ENCODE peak calls at places on chromosome 21, in five cellular contexts. One of them, this sample, is unnamed. For H3K9me3 and H3K27me3, the result is how much of the 10 kb centered on the place peaks cover.

GRCh38 chr21:45130324-45130774 is 56.0 kb downstream of the ADARB1 start:
- DNase-seq in fibroblast of lung: peak
- DNase-seq in mammary epithelial cell: peak
- DNase-seq in CD8-positive, alpha-beta memory T cell: no peak
- DNase-seq in IMR-90: peak
- DNase-seq in this sample: peak

GRCh38 chr21:26732442-26733221 is 112.6 kb downstream of the ADAMTS1 start:
- DNase-seq in IMR-90: peak
- DNase-seq in mammary epithelial cell: peak
- DNase-seq in CD8-positive, alpha-beta memory T cell: no peak
- DNase-seq in fibroblast of lung: peak
- DNase-seq in this sample: no peak

GRCh38 chr21:34846214-34846575 is 177.4 kb downstream of the CLIC6 start:
- DNase-seq in IMR-90: no peak
- DNase-seq in CD8-positive, alpha-beta memory T cell: no peak
- DNase-seq in mammary epithelial cell: no peak
- DNase-seq in fibroblast of lung: no peak
- DNase-seq in this sample: no peak

GRCh38 chr21:41167348-41168342 is at the start of gene BACE2:
- DNase-seq in fibroblast of lung: peak
- DNase-seq in mammary epithelial cell: peak
- DNase-seq in CD8-positive, alpha-beta memory T cell: no peak
- DNase-seq in IMR-90: peak
- DNase-seq in this sample: peak

GRCh38 chr21:28308516-28308915 is 684.2 kb downstream of the LTN1 start:
- DNase-seq in fibroblast of lung: peak
- DNase-seq in CD8-positive, alpha-beta memory T cell: no peak
- DNase-seq in IMR-90: peak
- DNase-seq in mammary epithelial cell: peak
- DNase-seq in this sample: no peak

GRCh38 chr21:33490991-33491372 is 534 bp downstream of the DNAJC28 start:
- DNase-seq in CD8-positive, alpha-beta memory T cell: no peak
- DNase-seq in mammary epithelial cell: peak
- DNase-seq in fibroblast of lung: peak
- DNase-seq in IMR-90: no peak
- DNase-seq in this sample: no peak

GRCh38 chr21:42533306-42533962 is 19.8 kb downstream of the SLC37A1 start:
- DNase-seq in IMR-90: no peak
- DNase-seq in CD8-positive, alpha-beta memory T cell: no peak
- DNase-seq in fibroblast of lung: no peak
- DNase-seq in mammary epithelial cell: no peak
- DNase-seq in this sample: no peak

GRCh38 chr21:32878654-32879053 is 107.1 kb upstream of the PAXBP1 start:
- DNase-seq in mammary epithelial cell: no peak
- DNase-seq in fibroblast of lung: no peak
- DNase-seq in IMR-90: no peak
- DNase-seq in CD8-positive, alpha-beta memory T cell: no peak
- DNase-seq in this sample: no peak

GRCh38 chr21:14403681-14404318 is 20.9 kb upstream of the HSPA13 start:
- DNase-seq in fibroblast of lung: peak
- DNase-seq in IMR-90: peak
- DNase-seq in CD8-positive, alpha-beta memory T cell: no peak
- DNase-seq in mammary epithelial cell: peak
- DNase-seq in this sample: no peak

GRCh38 chr21:37220433-37220980 is 46.6 kb downstream of the VPS26C start:
- DNase-seq in IMR-90: peak
- DNase-seq in CD8-positive, alpha-beta memory T cell: no peak
- DNase-seq in mammary epithelial cell: peak
- DNase-seq in fibroblast of lung: peak
- DNase-seq in this sample: no peak

GRCh38 chr21:28614816-28615215 is 377.9 kb downstream of the LTN1 start:
- DNase-seq in fibroblast of lung: peak
- DNase-seq in IMR-90: no peak
- DNase-seq in mammary epithelial cell: no peak
- DNase-seq in CD8-positive, alpha-beta memory T cell: no peak
- DNase-seq in this sample: no peak

GRCh38 chr21:24076179-24076578 is 1531.1 kb downstream of the MRPL39 start:
- DNase-seq in CD8-positive, alpha-beta memory T cell: no peak
- DNase-seq in fibroblast of lung: peak
- DNase-seq in mammary epithelial cell: no peak
- DNase-seq in IMR-90: peak
- DNase-seq in this sample: no peak

GRCh38 chr21:25396135-25396711 is 211.1 kb downstream of the MRPL39 start:
- DNase-seq in CD8-positive, alpha-beta memory T cell: peak
- DNase-seq in IMR-90: no peak
- DNase-seq in mammary epithelial cell: no peak
- DNase-seq in fibroblast of lung: no peak
- DNase-seq in this sample: no peak

GRCh38 chr21:42724226-42724920 is 71.0 kb downstream of the PDE9A start:
- DNase-seq in fibroblast of lung: peak
- DNase-seq in mammary epithelial cell: peak
- DNase-seq in IMR-90: peak
- DNase-seq in CD8-positive, alpha-beta memory T cell: no peak
- DNase-seq in this sample: peak

GRCh38 chr21:38680401-38680800 is 125.3 kb upstream of the ETS2 start:
- DNase-seq in CD8-positive, alpha-beta memory T cell: no peak
- DNase-seq in IMR-90: no peak
- DNase-seq in mammary epithelial cell: no peak
- DNase-seq in fibroblast of lung: no peak
- DNase-seq in this sample: no peak

GRCh38 chr21:41564871-41565281 is 56.9 kb upstream of the TMPRSS2 start:
- DNase-seq in CD8-positive, alpha-beta memory T cell: no peak
- DNase-seq in fibroblast of lung: peak
- DNase-seq in IMR-90: no peak
- DNase-seq in mammary epithelial cell: peak
- DNase-seq in this sample: no peak

GRCh38 chr21:31172328-31172727 is 134.1 kb upstream of the KRTAP19-8 start:
- DNase-seq in IMR-90: no peak
- DNase-seq in mammary epithelial cell: no peak
- DNase-seq in fibroblast of lung: no peak
- DNase-seq in CD8-positive, alpha-beta memory T cell: no peak
- DNase-seq in this sample: no peak

GRCh38 chr21:30515681-30516080 is 13.7 kb upstream of the KRTAP19-5 start:
- DNase-seq in mammary epithelial cell: no peak
- DNase-seq in fibroblast of lung: no peak
- DNase-seq in IMR-90: no peak
- DNase-seq in CD8-positive, alpha-beta memory T cell: no peak
- DNase-seq in this sample: no peak

GRCh38 chr21:42674351-42674940 is 21.0 kb downstream of the PDE9A start:
- DNase-seq in CD8-positive, alpha-beta memory T cell: no peak
- DNase-seq in mammary epithelial cell: no peak
- DNase-seq in fibroblast of lung: no peak
- DNase-seq in IMR-90: no peak
- DNase-seq in this sample: no peak

GRCh38 chr21:42496839-42497202 is 797 bp upstream of the RSPH1 start:
- DNase-seq in CD8-positive, alpha-beta memory T cell: no peak
- DNase-seq in mammary epithelial cell: no peak
- DNase-seq in IMR-90: no peak
- DNase-seq in fibroblast of lung: no peak
- DNase-seq in this sample: no peak

GRCh38 chr21:44018813-44019567 is 6.9 kb downstream of the TRAPPC10 start:
- DNase-seq in IMR-90: no peak
- DNase-seq in mammary epithelial cell: no peak
- DNase-seq in fibroblast of lung: no peak
- DNase-seq in CD8-positive, alpha-beta memory T cell: no peak
- DNase-seq in this sample: no peak
- H3K4me3 ChIP-seq in IMR-90: no peak
- H3K4me3 ChIP-seq in mammary epithelial cell: no peak
- H3K4me3 ChIP-seq in fibroblast of lung: no peak
- H3K4me3 ChIP-seq in CD8-positive, alpha-beta memory T cell: no peak
- H3K4me3 ChIP-seq in this sample: no peak

DNA sequence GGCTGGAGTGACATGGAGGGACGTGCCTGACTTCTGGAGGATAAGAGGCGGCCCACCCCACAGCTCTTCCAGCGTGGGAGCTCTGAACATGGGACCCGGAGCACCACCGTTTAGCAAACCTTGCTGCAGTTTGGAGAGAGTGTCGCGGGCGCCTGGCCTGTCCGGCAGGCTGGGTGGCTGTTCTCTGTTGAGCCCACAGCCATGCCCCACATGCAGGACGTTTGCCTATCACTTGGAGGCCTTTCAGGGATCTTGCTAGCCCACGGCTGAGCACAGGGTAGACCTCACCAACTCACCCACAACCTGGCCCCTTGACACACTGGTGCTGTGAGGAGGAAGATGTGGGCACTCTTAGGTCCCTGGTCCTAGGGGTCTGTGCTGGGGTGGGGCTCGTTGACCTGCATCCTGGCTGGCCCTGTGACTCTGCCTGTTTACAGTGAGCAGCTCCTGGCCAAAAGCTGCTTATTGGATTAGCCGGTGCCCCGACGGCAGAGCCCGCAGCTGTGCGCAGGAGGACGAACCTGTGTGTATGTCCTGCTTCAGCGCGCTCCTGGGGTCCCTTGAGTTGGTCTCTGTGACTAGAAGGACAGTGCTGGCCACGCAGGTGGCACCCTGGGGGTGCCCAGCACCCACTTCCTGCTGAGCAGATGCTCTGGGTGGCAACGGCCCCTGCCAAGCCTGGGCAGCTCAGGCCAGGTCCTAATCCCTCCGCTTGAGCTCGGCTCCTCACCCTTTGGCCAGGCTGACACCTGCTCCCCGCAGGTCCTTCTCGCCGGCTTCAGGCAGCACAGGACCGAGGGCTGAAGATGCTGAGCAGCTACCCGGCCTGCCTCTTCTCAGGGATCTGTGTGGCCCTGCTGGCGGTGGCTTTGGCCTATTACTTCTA is 72.4 kb upstream of the TRAPPC10 start:
- DNase-seq in IMR-90: no peak
- DNase-seq in fibroblast of lung: no peak
- DNase-seq in CD8-positive, alpha-beta memory T cell: peak
- DNase-seq in mammary epithelial cell: no peak
- DNase-seq in this sample: no peak
- H3K9me3 ChIP-seq in IMR-90: under half
- H3K9me3 ChIP-seq in fibroblast of lung: under half
- H3K9me3 ChIP-seq in CD8-positive, alpha-beta memory T cell: under half
- H3K9me3 ChIP-seq in mammary epithelial cell: under half
- H3K9me3 ChIP-seq in this sample: under half

GRCh38 chr21:8993284-8993942 is 1528.0 kb upstream of the TPTE start:
- DNase-seq in CD8-positive, alpha-beta memory T cell: no peak
- DNase-seq in fibroblast of lung: no peak
- DNase-seq in mammary epithelial cell: no peak
- DNase-seq in IMR-90: no peak
- DNase-seq in this sample: no peak

GRCh38 chr21:8993943-8994639 is 1527.3 kb upstream of the TPTE start:
- DNase-seq in fibroblast of lung: peak
- DNase-seq in IMR-90: no peak
- DNase-seq in mammary epithelial cell: no peak
- DNase-seq in CD8-positive, alpha-beta memory T cell: no peak
- DNase-seq in this sample: no peak

GRCh38 chr21:8991088-8991907 is 1530.1 kb upstream of the TPTE start:
- DNase-seq in IMR-90: no peak
- DNase-seq in CD8-positive, alpha-beta memory T cell: no peak
- DNase-seq in fibroblast of lung: peak
- DNase-seq in mammary epithelial cell: no peak
- DNase-seq in this sample: peak

GRCh38 chr21:8991968-8992621 is 1529.3 kb upstream of the TPTE start:
- DNase-seq in mammary epithelial cell: no peak
- DNase-seq in CD8-positive, alpha-beta memory T cell: no peak
- DNase-seq in IMR-90: no peak
- DNase-seq in fibroblast of lung: peak
- DNase-seq in this sample: peak

GRCh38 chr21:8992731-8993174 is 1528.6 kb upstream of the TPTE start:
- DNase-seq in IMR-90: no peak
- DNase-seq in mammary epithelial cell: no peak
- DNase-seq in CD8-positive, alpha-beta memory T cell: no peak
- DNase-seq in fibroblast of lung: peak
- DNase-seq in this sample: peak
- H3K27me3 ChIP-seq in IMR-90: under half
- H3K27me3 ChIP-seq in mammary epithelial cell: under half
- H3K27me3 ChIP-seq in CD8-positive, alpha-beta memory T cell: under half
- H3K27me3 ChIP-seq in fibroblast of lung: under half
- H3K27me3 ChIP-seq in this sample: under half

GRCh38 chr21:16071761-16072160 is 342.0 kb downstream of the USP25 start:
- DNase-seq in CD8-positive, alpha-beta memory T cell: no peak
- DNase-seq in mammary epithelial cell: no peak
- DNase-seq in IMR-90: no peak
- DNase-seq in fibroblast of lung: peak
- DNase-seq in this sample: no peak
- H3K4me3 ChIP-seq in CD8-positive, alpha-beta memory T cell: no peak
- H3K4me3 ChIP-seq in mammary epithelial cell: no peak
- H3K4me3 ChIP-seq in IMR-90: no peak
- H3K4me3 ChIP-seq in fibroblast of lung: no peak
- H3K4me3 ChIP-seq in this sample: peak

This sample was measured in MG63.